ENCODE peak calls at places on chromosomes 3 and 15, in eight cellular contexts. O is cardiac muscle cell, S is NCI-H345, B is GM23248, A is NCI-H1417, Z is foreskin fibroblast, Q is body of pancreas, C is SK-MEL-5. P is an unnamed sample.

GRCh38 chr3:114362815-114363214 is 69.0 kb downstream of the TIGIT start:
- DNase-seq in O (peak; percentile 25), S (no peak), B (peak; percentile 68), A (peak; percentile 51), Z (peak; percentile 20), Q (no peak), C (peak; percentile 61), P (peak; percentile 51)

GRCh38 chr3:188083011-188083410 is 70.9 kb upstream of the LPP start:
- DNase-seq in O (no peak), S (no peak), B (no peak), A (no peak), Z (no peak), Q (no peak), C (no peak), P (no peak)

GRCh38 chr3:16307832-16308531 is 43.0 kb downstream of the OXNAD1 start:
- DNase-seq in O (no peak), S (no peak), B (no peak), A (no peak), Z (no peak), Q (no peak), C (no peak), P (no peak)

GRCh38 chr15:25501828-25502446 is 63.1 kb upstream of the UBE3A start:
- DNase-seq in O (peak; percentile 57), S (peak; percentile 2), B (peak; percentile 58), A (peak; percentile 68), Z (peak; percentile 7), Q (peak; percentile 35), C (peak; percentile 57), P (peak; percentile 35)

GRCh38 chr3:48493203-48493501 is 10.8 kb downstream of the SHISA5 start:
- DNase-seq in O (no peak), S (no peak), B (no peak), A (no peak), Z (no peak), Q (no peak), C (no peak), P (no peak)

GRCh38 chr3:66037330-66037985 is 1.3 kb downstream of the MAGI1 start:
- DNase-seq in O (peak; percentile 65), S (peak; percentile 48), B (peak; percentile 77), A (peak; percentile 59), Z (no peak), Q (peak; percentile 75), C (no peak), P (no peak)

GRCh38 chr15:57589276-57590073 is 2.2 kb upstream of the MYZAP start:
- DNase-seq in O (no peak), S (no peak), B (no peak), A (no peak), Z (no peak), Q (no peak), C (no peak), P (no peak)

GRCh38 chr3:138935864-138936762 is 10.8 kb downstream of the FOXL2 start:
- DNase-seq in O (peak; percentile 74), S (peak; percentile 34), B (peak; percentile 76), A (peak; percentile 38), Z (peak; percentile 53), Q (peak; percentile 88), C (peak; percentile 61), P (peak; percentile 13)

GRCh38 chr15:69637818-69638217 is 185.2 kb downstream of the RPLP1 start:
- DNase-seq in O (no peak), S (no peak), B (no peak), A (no peak), Z (no peak), Q (no peak), C (no peak), P (no peak)

GRCh38 chr15:100802421-100803157 is 77.0 kb upstream of the ALDH1A3 start:
- DNase-seq in O (no peak), S (no peak), B (no peak), A (no peak), Z (no peak), Q (no peak), C (no peak), P (no peak)

GRCh38 chr3:119497824-119498187 is 541 bp upstream of the TIMMDC1 start:
- DNase-seq in O (peak; percentile 16), S (peak; percentile 1), B (peak; percentile 62), A (no peak), Z (no peak), Q (peak; percentile 60), C (peak; percentile 19), P (peak; percentile 23)

GRCh38 chr3:57206423-57206822 is 6.6 kb upstream of the HESX1 start:
- DNase-seq in O (no peak), S (no peak), B (no peak), A (no peak), Z (no peak), Q (no peak), C (no peak), P (no peak)

GRCh38 chr3:127679534-127680145 is 6.9 kb downstream of the ABTB1 start:
- DNase-seq in O (no peak), S (no peak), B (no peak), A (no peak), Z (no peak), Q (peak; percentile 4), C (peak; percentile 22), P (no peak)

GRCh38 chr15:71455878-71456277 is 340.6 kb downstream of the THSD4 start:
- DNase-seq in O (no peak), S (no peak), B (no peak), A (no peak), Z (no peak), Q (no peak), C (no peak), P (no peak)

GRCh38 chr3:45988100-45988761 is 7.4 kb downstream of the FYCO1 start:
- DNase-seq in O (no peak), S (no peak), B (peak; percentile 57), A (no peak), Z (no peak), Q (peak; percentile 15), C (no peak), P (no peak)

GRCh38 chr3:65706786-65707568 is 331.7 kb downstream of the MAGI1 start:
- DNase-seq in O (no peak), S (no peak), B (no peak), A (no peak), Z (no peak), Q (peak; percentile 28), C (no peak), P (no peak)

GRCh38 chr3:56775356-56775914 is 26.3 kb downstream of the ARHGEF3 start:
- DNase-seq in O (no peak), S (no peak), B (peak; percentile 48), A (peak; percentile 41), Z (no peak), Q (no peak), C (no peak), P (no peak)

GRCh38 chr3:25088284-25088683 is 339.8 kb upstream of the RARB start:
- DNase-seq in O (no peak), S (no peak), B (no peak), A (peak; percentile 73), Z (no peak), Q (no peak), C (no peak), P (no peak)

GRCh38 chr15:58383876-58384275 is 47.9 kb upstream of the LIPC start:
- DNase-seq in O (no peak), S (no peak), B (no peak), A (no peak), Z (no peak), Q (no peak), C (no peak), P (no peak)

GRCh38 chr3:51391566-51392300 is 648 bp downstream of the RBM15B start:
- DNase-seq in O (peak; percentile 46), S (no peak), B (peak; percentile 73), A (peak; percentile 42), Z (no peak), Q (peak; percentile 38), C (no peak), P (no peak)

GRCh38 chr3:4730734-4731133 is 237.6 kb downstream of the ITPR1 start:
- DNase-seq in O (no peak), S (no peak), B (no peak), A (no peak), Z (no peak), Q (no peak), C (peak; percentile 88), P (no peak)

GRCh38 chr3:184773341-184774186 is 38.4 kb upstream of the VPS8 start:
- DNase-seq in O (peak; percentile 81), S (no peak), B (peak; percentile 70), A (peak; percentile 45), Z (no peak), Q (no peak), C (no peak), P (no peak)

GRCh38 chr3:60080648-60081047 is 1030.8 kb upstream of the CFAP20DC start:
- DNase-seq in O (no peak), S (no peak), B (peak; percentile 16), A (no peak), Z (no peak), Q (no peak), C (peak; percentile 34), P (no peak)

GRCh38 chr3:125434582-125435011 is 59.5 kb upstream of the ZNF148 start:
- DNase-seq in O (no peak), S (no peak), B (no peak), A (no peak), Z (no peak), Q (no peak), C (no peak), P (no peak)

GRCh38 chr15:48928877-48929538 is 34.7 kb downstream of the SHC4 start:
- DNase-seq in O (no peak), S (no peak), B (peak; percentile 49), A (no peak), Z (no peak), Q (no peak), C (no peak), P (no peak)

GRCh38 chr15:68526269-68526668 is 52.5 kb upstream of the CORO2B start:
- DNase-seq in O (no peak), S (no peak), B (peak; percentile 89), A (no peak), Z (peak; percentile 21), Q (no peak), C (no peak), P (no peak)

GRCh38 chr3:120497813-120498212 is 47.0 kb upstream of the FSTL1 start:
- DNase-seq in O (no peak), S (no peak), B (peak; percentile 50), A (no peak), Z (no peak), Q (no peak), C (no peak), P (no peak)